ENCODE peak calls at places on chromosomes 7 and 10, in five cellular contexts. J is keratinocyte, W is fibroblast of lung, M is H9, H is astrocyte. D is an unnamed sample.

GRCh38 chr7:149562602-149563001 is 65.0 kb upstream of the ZNF746 start:
- DNase-seq in M (no peak), W (peak; percentile 35), J (peak; percentile 40), H (peak; percentile 64), D (peak; percentile 33)

GRCh38 chr10:22712246-22712958 is 2.0 kb downstream of the PIP4K2A start:
- DNase-seq in H (peak; percentile 64), J (no peak), W (peak; percentile 64), M (no peak), D (no peak)

GRCh38 chr7:73894851-73895441 is 34.0 kb downstream of the TMEM270 start:
- DNase-seq in H (peak; percentile 95), W (peak; percentile 92), J (no peak), M (no peak), D (peak; percentile 51)

GRCh38 chr10:55410415-55410885 is 609.4 kb upstream of the PCDH15 start:
- DNase-seq in M (peak; percentile 44), W (peak; percentile 15), J (no peak), H (no peak), D (no peak)

GRCh38 chr7:138863931-138864330 is 65.9 kb upstream of the ATP6V0A4 start:
- DNase-seq in M (no peak), H (no peak), W (no peak), J (no peak), D (no peak)

GRCh38 chr7:47153076-47153475 is 428.8 kb downstream of the TNS3 start:
- DNase-seq in W (peak; percentile 95), H (peak; percentile 92), M (no peak), J (no peak), D (peak; percentile 28)

GRCh38 chr10:111126073-111126472 is 49.2 kb downstream of the ADRA2A start:
- DNase-seq in H (no peak), J (no peak), W (no peak), M (no peak), D (peak; percentile 33)

GRCh38 chr7:473870-474604 is 45.6 kb downstream of the PDGFA start:
- DNase-seq in H (no peak), J (no peak), M (no peak), W (no peak), D (no peak)

GRCh38 chr10:43000021-43000411 is 76.9 kb upstream of the RET start:
- DNase-seq in W (no peak), J (no peak), H (no peak), M (no peak), D (no peak)

GRCh38 chr10:101322266-101323151 is 31.5 kb upstream of the BTRC start:
- DNase-seq in W (no peak), J (no peak), M (no peak), H (no peak), D (no peak)

GRCh38 chr7:131076032-131076431 is 251.6 kb upstream of the MKLN1 start:
- DNase-seq in J (no peak), W (peak; percentile 48), M (no peak), H (peak; percentile 86), D (peak; percentile 75)

DNA sequence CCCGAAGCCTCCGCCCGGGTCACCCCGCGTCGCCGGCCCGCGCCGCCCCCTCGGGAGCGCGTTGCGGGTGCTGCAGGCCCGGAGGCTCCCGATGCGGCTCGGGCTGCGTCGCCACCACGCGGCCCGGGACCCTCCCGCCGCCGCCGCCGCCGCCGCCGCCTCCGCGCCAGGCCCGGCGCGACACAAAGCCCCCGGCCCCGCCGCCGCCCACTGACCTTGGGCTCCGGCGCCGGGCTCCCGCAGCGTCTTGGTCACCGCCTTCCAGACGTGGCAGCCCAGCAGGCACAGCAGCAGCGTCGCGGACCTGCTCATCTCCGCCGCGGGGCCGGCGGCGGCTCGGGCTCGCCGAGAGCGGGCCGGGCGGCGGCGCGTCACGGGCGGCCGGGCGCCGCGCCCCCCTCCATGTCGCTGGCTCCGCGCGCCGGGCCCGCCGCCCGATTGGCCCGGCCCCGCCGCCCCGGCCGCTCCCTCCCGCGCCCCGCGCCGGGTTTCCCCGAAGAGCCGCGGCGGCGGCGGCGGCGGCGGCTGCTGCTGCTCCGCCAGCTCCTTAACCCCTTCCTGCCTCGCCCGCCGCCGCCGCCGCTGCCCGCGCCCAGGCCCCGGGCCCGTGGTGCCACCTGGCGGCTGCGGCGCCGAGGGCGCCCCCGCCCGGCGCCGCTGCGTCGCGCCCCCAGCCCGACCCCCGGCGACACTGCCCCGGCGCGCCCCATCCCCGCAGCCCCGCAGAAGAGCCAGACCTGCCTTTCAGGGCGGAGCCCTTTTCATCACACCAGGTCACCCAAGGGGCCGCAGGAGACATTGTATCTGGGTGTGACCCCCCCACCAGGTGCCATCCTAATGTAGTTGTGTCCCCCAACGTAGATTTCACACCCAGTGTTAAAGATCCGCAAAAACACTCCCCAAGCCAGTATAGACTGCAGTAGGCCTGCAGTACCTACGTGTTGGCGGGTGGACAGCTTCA is at the start of gene FAM171A1:
- DNase-seq in J (no peak), W (peak; percentile 51), H (peak; percentile 8), M (peak; percentile 69), D (peak; percentile 56)
- TF ChIP-seq CTCF in J (peak; percentile 53), W (no peak), H (no peak), M (no peak), D (peak; percentile 17)

GRCh38 chr10:88851706-88852105 is at the start of gene ANKRD22:
- DNase-seq in J (peak; percentile 90), H (peak; percentile 35), M (peak; percentile 47), W (peak; percentile 61), D (peak; percentile 99)
- H3K9ac ChIP-seq in J (no peak within 1 kb of the TSS), H (no peak within 1 kb of the TSS), M (no peak within 1 kb of the TSS), W (no peak within 1 kb of the TSS), D (no peak within 1 kb of the TSS)

DNA sequence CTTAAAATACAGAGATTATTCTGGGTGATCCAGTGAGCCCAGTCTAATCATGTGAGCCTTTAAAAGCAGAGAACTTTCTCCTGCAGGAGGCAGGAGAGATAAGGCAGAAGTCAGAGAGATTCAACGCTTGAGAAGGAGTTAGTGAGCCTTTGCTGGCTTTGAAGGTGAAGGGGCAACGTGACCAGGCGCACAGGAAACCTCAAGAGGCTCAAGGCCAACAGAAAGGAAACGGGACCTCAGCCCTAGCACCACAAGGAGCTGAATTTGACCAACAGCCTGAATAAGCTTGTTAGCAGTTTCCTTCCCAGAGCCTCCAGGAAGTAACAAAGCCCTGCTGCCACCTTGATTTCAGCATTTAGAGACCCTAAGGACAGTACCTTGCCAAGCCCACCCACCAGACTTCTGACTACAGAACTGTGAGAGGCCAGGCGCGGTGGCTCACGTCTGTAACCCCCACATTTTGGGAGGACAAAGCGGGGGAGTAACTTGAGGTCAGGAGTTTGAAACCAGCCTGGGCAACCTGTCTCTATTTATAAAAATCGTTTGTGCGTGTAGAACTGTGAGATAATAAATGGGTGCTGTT is 87.3 kb upstream of the KAT6B start:
- DNase-seq in W (peak; percentile 21), J (no peak), H (no peak), M (peak; percentile 44), D (no peak)
- H3K4me2 ChIP-seq in W (no peak overlapping the region), J (no peak overlapping the region), H (no peak overlapping the region), M (no peak overlapping the region), D (no peak overlapping the region)

GRCh38 chr10:87861953-87862643 is 1.2 kb downstream of the KLLN start:
- DNase-seq in J (peak; percentile 84), M (peak; percentile 98), W (peak; percentile 99), H (peak; percentile 98), D (peak; percentile 96)

GRCh38 chr10:87860156-87860795 is 3.1 kb downstream of the KLLN start:
- DNase-seq in M (no peak), H (peak; percentile 46), W (peak; percentile 72), J (no peak), D (peak; percentile 68)

GRCh38 chr10:87862644-87863101 is 660 bp downstream of the KLLN start:
- DNase-seq in H (no peak), M (no peak), J (no peak), W (no peak), D (no peak)

GRCh38 chr10:87861034-87861433 is 2.3 kb downstream of the KLLN start:
- DNase-seq in J (no peak), M (no peak), H (no peak), W (no peak), D (no peak)

GRCh38 chr10:87861566-87861952 is 1.8 kb downstream of the KLLN start:
- DNase-seq in H (peak; percentile 84), M (peak; percentile 62), W (peak; percentile 87), J (no peak), D (peak; percentile 87)
- TF ChIP-seq CTCF in H (no peak), M (peak; percentile 9), W (no peak), J (peak; percentile 53), D (peak; percentile 12)

DNA sequence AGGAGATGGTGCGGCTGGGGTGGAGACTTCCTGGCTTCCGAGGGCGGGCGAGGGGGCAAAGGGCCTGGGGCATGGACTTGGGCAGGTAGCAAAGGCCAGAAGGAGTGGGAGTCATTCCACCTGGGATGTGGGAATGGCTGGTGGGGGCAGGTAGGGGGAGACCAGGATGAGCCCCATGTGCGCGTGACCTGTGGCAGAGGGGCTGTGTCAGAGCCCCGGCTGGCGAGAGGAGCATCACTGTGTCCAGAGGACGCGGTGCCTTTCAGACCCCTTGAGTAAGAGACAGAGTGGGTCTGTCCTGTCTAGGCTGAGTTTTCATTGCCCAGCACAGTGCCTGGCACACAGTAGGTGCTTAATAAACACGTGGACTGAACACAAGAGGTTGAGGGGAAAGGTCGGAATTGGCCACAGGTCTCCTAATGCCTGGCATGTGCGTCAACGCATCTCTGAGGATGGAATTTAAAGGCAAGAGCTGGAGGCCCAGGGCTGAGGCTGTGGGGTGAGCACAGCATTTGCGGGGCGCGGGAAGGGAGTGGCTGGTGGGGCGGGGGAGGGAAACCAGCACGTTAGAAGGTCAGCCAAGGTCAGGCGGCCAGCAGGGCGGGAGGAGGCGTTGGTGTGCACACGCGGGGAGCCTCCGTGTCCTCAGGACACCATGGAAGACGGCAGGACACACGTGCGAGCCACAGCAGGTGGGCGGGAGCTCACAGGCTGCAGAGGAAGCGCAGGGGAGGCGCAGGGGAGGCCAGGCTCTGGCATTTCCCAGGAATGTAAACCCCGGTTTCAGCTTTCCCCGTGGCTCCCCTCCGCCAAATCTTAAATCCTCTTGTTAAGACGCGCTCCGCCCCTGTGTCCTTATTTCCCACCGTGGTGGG is 51.8 kb downstream of the CUX1 start:
- DNase-seq in M (peak; percentile 85), H (no peak), J (no peak), W (no peak), D (no peak)
- H3K9ac ChIP-seq in M (no peak overlapping the region), H (no peak overlapping the region), J (no peak overlapping the region), W (no peak overlapping the region), D (no peak overlapping the region)

GRCh38 chr7:50203521-50203920 is 101.0 kb upstream of the IKZF1 start:
- DNase-seq in W (no peak), H (no peak), J (no peak), M (no peak), D (no peak)
- H3K4me2 ChIP-seq in W (no peak overlapping the region), H (no peak overlapping the region), J (no peak overlapping the region), M (no peak overlapping the region), D (no peak overlapping the region)

DNA sequence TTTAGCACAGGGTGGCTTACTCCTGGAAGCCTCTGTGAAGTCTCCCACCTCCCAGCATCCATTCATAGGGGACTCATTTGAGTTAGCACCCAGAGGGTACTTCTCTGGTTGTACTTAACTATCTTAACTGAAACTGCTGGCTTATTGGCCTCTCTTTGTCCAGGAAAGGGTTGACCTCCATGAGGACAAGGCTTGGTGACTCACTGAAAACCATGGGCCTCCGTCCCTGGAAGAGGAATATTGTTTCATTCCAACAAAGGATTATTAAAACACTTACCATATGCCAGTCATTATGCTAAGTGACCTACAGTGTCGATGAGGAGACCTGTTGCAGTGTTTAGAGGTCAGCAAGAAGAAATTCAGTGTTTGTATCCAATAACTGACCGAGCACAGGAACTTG is 175.9 kb downstream of the PLPP4 start:
- DNase-seq in H (no peak), M (no peak), J (no peak), W (no peak), D (no peak)
- TF ChIP-seq CTCF in H (no peak), M (no peak), J (no peak), W (no peak), D (no peak)

GRCh38 chr10:26216577-26216948 is at the start of gene GAD2:
- DNase-seq in H (no peak), M (peak; percentile 41), W (no peak), J (no peak), D (no peak)
- H3K9ac ChIP-seq in H (no peak within 1 kb of the TSS), M (no peak within 1 kb of the TSS), W (no peak within 1 kb of the TSS), J (no peak within 1 kb of the TSS), D (no peak within 1 kb of the TSS)

GRCh38 chr10:129471447-129471846 is 4.4 kb downstream of the MGMT start:
- DNase-seq in M (no peak), J (no peak), W (no peak), H (no peak), D (no peak)
- H3K4me2 ChIP-seq in M (no peak overlapping the region), J (no peak overlapping the region), W (no peak overlapping the region), H (no peak overlapping the region), D (no peak overlapping the region)